ENCODE peak calls at places on chromosome 16, in five cellular contexts. V, Y, A, N and G are unnamed samples. For H3K79me1, the result is how much of the 10 kb centered on the place peaks cover.

GRCh38 chr16:57634171-57634570 is 5.7 kb downstream of the ADGRG1 start:
- DNase-seq in V (peak), Y (no peak), A (no peak), N (peak), G (no peak)

GRCh38 chr16:17283022-17283421 is 187.7 kb downstream of the XYLT1 start:
- DNase-seq in V (no peak), Y (no peak), A (no peak), N (no peak), G (no peak)

GRCh38 chr16:15521758-15522509 is 87.5 kb downstream of the BMERB1 start:
- DNase-seq in V (no peak), Y (no peak), A (no peak), N (peak), G (peak)

GRCh38 chr16:12551946-12552345 is 251.7 kb downstream of the CPPED1 start:
- DNase-seq in V (peak), Y (no peak), A (peak), N (no peak), G (peak)

GRCh38 chr16:14486520-14487303 is 143.3 kb downstream of the PARN start:
- DNase-seq in V (peak), Y (peak), A (no peak), N (peak), G (peak)

GRCh38 chr16:22360963-22361659 is 13.3 kb downstream of the CDR2 start:
- DNase-seq in V (no peak), Y (no peak), A (no peak), N (peak), G (peak)

GRCh38 chr16:49491111-49491670 is 117.6 kb downstream of the C16orf78 start:
- DNase-seq in V (no peak), Y (no peak), A (peak), N (no peak), G (peak)

GRCh38 chr16:4538067-4538385 is 547 bp downstream of the CDIP1 start:
- DNase-seq in V (no peak), Y (no peak), A (no peak), N (no peak), G (peak)

GRCh38 chr16:66660422-66661209 is 35.9 kb downstream of the CMTM4 start:
- DNase-seq in V (peak), Y (no peak), A (peak), N (peak), G (peak)

GRCh38 chr16:2046889-2047329 is 725 bp downstream of the NTHL1 start:
- DNase-seq in V (no peak), Y (no peak), A (no peak), N (no peak), G (peak)

GRCh38 chr16:1296688-1297412 is 12.6 kb upstream of the UBE2I start:
- DNase-seq in V (peak), Y (no peak), A (no peak), N (peak), G (peak)

GRCh38 chr16:65268331-65268730 is 146.5 kb upstream of the CDH11 start:
- DNase-seq in V (peak), Y (no peak), A (no peak), N (no peak), G (no peak)

GRCh38 chr16:8924214-8924613 is 39.5 kb downstream of the USP7 start:
- DNase-seq in V (no peak), Y (no peak), A (no peak), N (no peak), G (no peak)

GRCh38 chr16:55571191-55571897 is 4.9 kb downstream of the CAPNS2 start:
- DNase-seq in V (no peak), Y (no peak), A (no peak), N (no peak), G (no peak)
- H3K79me1 ChIP-seq in V (under half), Y (under half), A (under half), N (under half), G (under half)

GRCh38 chr16:3112058-3112880 is at the start of gene ZNF205:
- DNase-seq in V (peak), Y (peak), A (peak), N (peak), G (peak)
- H4K8ac ChIP-seq in V (peak), Y (no peak), A (peak), N (peak), G (no peak)

GRCh38 chr16:68835970-68836369 is 7.4 kb upstream of the TANGO6 start:
- DNase-seq in V (no peak), Y (no peak), A (no peak), N (no peak), G (no peak)

GRCh38 chr16:68843482-68844210 is at the start of gene TANGO6:
- DNase-seq in V (peak), Y (peak), A (peak), N (peak), G (peak)

GRCh38 chr16:68834550-68834949 is 8.8 kb upstream of the TANGO6 start:
- DNase-seq in V (peak), Y (no peak), A (no peak), N (no peak), G (no peak)

GRCh38 chr16:68844211-68844564 is 857 bp downstream of the TANGO6 start:
- DNase-seq in V (no peak), Y (no peak), A (no peak), N (no peak), G (no peak)

GRCh38 chr16:68839831-68840230 is 3.5 kb upstream of the TANGO6 start:
- DNase-seq in V (no peak), Y (no peak), A (no peak), N (no peak), G (no peak)
- H3K27ac ChIP-seq in V (no peak), Y (no peak), A (no peak), N (no peak), G (no peak)

GRCh38 chr16:81547194-81547918 is 102.7 kb downstream of the CMIP start:
- DNase-seq in V (no peak), Y (no peak), A (no peak), N (no peak), G (no peak)
- H3K79me1 ChIP-seq in V (under half), Y (under half), A (under half), N (half or more), G (half or more)

DNA sequence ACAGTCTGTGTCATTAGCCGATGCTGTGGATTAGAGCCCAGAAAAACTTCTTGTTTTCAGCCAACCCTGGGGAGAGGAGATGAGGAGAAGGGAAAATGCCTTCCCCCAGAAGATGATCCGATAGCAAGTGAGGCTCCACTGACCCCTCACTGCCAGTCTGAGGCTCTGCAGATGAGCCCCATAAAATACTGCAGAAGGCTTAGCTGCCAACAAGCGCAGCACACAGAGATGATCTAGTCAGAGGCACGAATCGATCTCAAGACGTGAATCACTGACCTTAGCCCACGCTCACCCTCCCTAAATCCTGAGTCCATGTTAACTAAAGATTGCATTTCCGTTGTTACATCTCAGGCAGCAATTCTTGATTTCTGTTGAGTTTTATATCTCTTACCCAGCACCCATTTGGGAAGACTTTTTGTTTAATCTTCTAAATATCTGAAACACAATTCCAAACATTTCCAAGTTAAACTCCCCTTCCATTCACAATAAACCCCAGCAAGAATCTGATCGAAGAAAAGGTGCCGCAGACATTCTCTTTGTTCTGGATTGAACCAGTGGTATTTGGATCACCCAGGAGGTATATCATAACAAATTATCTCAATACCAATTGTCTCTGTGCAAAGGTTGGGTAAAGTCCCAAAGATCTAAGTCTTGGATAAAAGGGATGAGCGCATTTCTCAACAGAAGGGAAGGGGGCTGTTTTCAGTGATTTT is 31.3 kb downstream of the SALL1 start:
- DNase-seq in V (peak), Y (no peak), A (no peak), N (no peak), G (no peak)
- H4K8ac ChIP-seq in V (no peak), Y (no peak), A (no peak), N (no peak), G (no peak)

GRCh38 chr16:29813644-29814562 is 1.9 kb downstream of the PRRT2 start:
- DNase-seq in V (no peak), Y (no peak), A (no peak), N (no peak), G (no peak)
- H3K27ac ChIP-seq in V (no peak), Y (no peak), A (peak), N (no peak), G (no peak)